ENCODE peak calls at places on chromosomes 4 and X, in nine cellular contexts. One of them, this sample, is unnamed.

GRCh38 chrX:21740329-21741274 is 17.3 kb downstream of the SMPX start:
- DNase-seq in fibroblast of mammary gland: peak
- DNase-seq in Right ventricle myocardium superior: peak
- DNase-seq in fibroblast of pulmonary artery: no peak
- DNase-seq in ELF-1: peak
- DNase-seq in GM20000: no peak
- DNase-seq in NCI-H345: peak
- DNase-seq in NCI-H460: no peak
- DNase-seq in body of pancreas: peak
- DNase-seq in this sample: no peak

GRCh38 chr4:28229092-28229491 is 1368.5 kb downstream of the STIM2 start:
- DNase-seq in fibroblast of mammary gland: peak
- DNase-seq in Right ventricle myocardium superior: no peak
- DNase-seq in fibroblast of pulmonary artery: no peak
- DNase-seq in ELF-1: peak
- DNase-seq in GM20000: no peak
- DNase-seq in NCI-H345: no peak
- DNase-seq in NCI-H460: peak
- DNase-seq in body of pancreas: no peak
- DNase-seq in this sample: peak

GRCh38 chr4:173531085-173531965 is 1.3 kb upstream of the HAND2 start:
- DNase-seq in fibroblast of mammary gland: no peak
- DNase-seq in Right ventricle myocardium superior: peak
- DNase-seq in fibroblast of pulmonary artery: peak
- DNase-seq in ELF-1: peak
- DNase-seq in GM20000: no peak
- DNase-seq in NCI-H345: no peak
- DNase-seq in NCI-H460: no peak
- DNase-seq in body of pancreas: no peak
- DNase-seq in this sample: no peak

GRCh38 chr4:76212851-76213414 is 691 bp downstream of the SCARB2 start:
- DNase-seq in fibroblast of mammary gland: peak
- DNase-seq in Right ventricle myocardium superior: no peak
- DNase-seq in fibroblast of pulmonary artery: no peak
- DNase-seq in ELF-1: peak
- DNase-seq in GM20000: no peak
- DNase-seq in NCI-H345: no peak
- DNase-seq in NCI-H460: no peak
- DNase-seq in body of pancreas: no peak
- DNase-seq in this sample: peak

GRCh38 chrX:84123585-84123984 is 64.4 kb downstream of the RPS6KA6 start:
- DNase-seq in fibroblast of mammary gland: no peak
- DNase-seq in Right ventricle myocardium superior: no peak
- DNase-seq in fibroblast of pulmonary artery: no peak
- DNase-seq in ELF-1: no peak
- DNase-seq in GM20000: no peak
- DNase-seq in NCI-H345: no peak
- DNase-seq in NCI-H460: no peak
- DNase-seq in body of pancreas: no peak
- DNase-seq in this sample: no peak

GRCh38 chrX:103585421-103586313 is at the start of gene TCEAL4:
- DNase-seq in fibroblast of mammary gland: peak
- DNase-seq in Right ventricle myocardium superior: peak
- DNase-seq in fibroblast of pulmonary artery: peak
- DNase-seq in ELF-1: peak
- DNase-seq in GM20000: peak
- DNase-seq in NCI-H345: peak
- DNase-seq in NCI-H460: peak
- DNase-seq in body of pancreas: peak
- DNase-seq in this sample: peak

GRCh38 chr4:14254252-14254651 is 626.7 kb upstream of the BOD1L1 start:
- DNase-seq in fibroblast of mammary gland: peak
- DNase-seq in Right ventricle myocardium superior: peak
- DNase-seq in fibroblast of pulmonary artery: peak
- DNase-seq in ELF-1: peak
- DNase-seq in GM20000: peak
- DNase-seq in NCI-H345: no peak
- DNase-seq in NCI-H460: no peak
- DNase-seq in body of pancreas: peak
- DNase-seq in this sample: peak

GRCh38 chr4:88341227-88342192 is 37.1 kb upstream of the HERC6 start:
- DNase-seq in fibroblast of mammary gland: peak
- DNase-seq in Right ventricle myocardium superior: peak
- DNase-seq in fibroblast of pulmonary artery: peak
- DNase-seq in ELF-1: peak
- DNase-seq in GM20000: no peak
- DNase-seq in NCI-H345: peak
- DNase-seq in NCI-H460: peak
- DNase-seq in body of pancreas: no peak
- DNase-seq in this sample: peak

GRCh38 chr4:74397748-74398426 is 32.9 kb downstream of the EREG start:
- DNase-seq in fibroblast of mammary gland: no peak
- DNase-seq in Right ventricle myocardium superior: no peak
- DNase-seq in fibroblast of pulmonary artery: no peak
- DNase-seq in ELF-1: no peak
- DNase-seq in GM20000: no peak
- DNase-seq in NCI-H345: no peak
- DNase-seq in NCI-H460: no peak
- DNase-seq in body of pancreas: no peak
- DNase-seq in this sample: peak

GRCh38 chr4:48997962-48998361 is 11.9 kb downstream of the CWH43 start:
- DNase-seq in fibroblast of mammary gland: no peak
- DNase-seq in Right ventricle myocardium superior: no peak
- DNase-seq in fibroblast of pulmonary artery: no peak
- DNase-seq in ELF-1: no peak
- DNase-seq in GM20000: no peak
- DNase-seq in NCI-H345: no peak
- DNase-seq in NCI-H460: no peak
- DNase-seq in body of pancreas: no peak
- DNase-seq in this sample: no peak

GRCh38 chr4:177713454-177713853 is 271.2 kb upstream of the AGA start:
- DNase-seq in fibroblast of mammary gland: no peak
- DNase-seq in Right ventricle myocardium superior: no peak
- DNase-seq in fibroblast of pulmonary artery: no peak
- DNase-seq in ELF-1: no peak
- DNase-seq in GM20000: no peak
- DNase-seq in NCI-H345: no peak
- DNase-seq in NCI-H460: no peak
- DNase-seq in body of pancreas: no peak
- DNase-seq in this sample: no peak